ENCODE peak calls at places on chromosomes 3 and 15, in four cellular contexts. Q is K562, W is HCT116, V is HepG2. R is an unnamed sample.

GRCh38 chr15:98609144-98609852 is 39.0 kb upstream of the IGF1R start:
- DNase-seq in Q (no peak), W (peak), V (no peak), R (no peak)

GRCh38 chr15:80660114-80660513 is 35.0 kb upstream of the ABHD17C start:
- DNase-seq in W (no peak), V (peak), Q (no peak), R (peak)

GRCh38 chr15:28114114-28114455 is 15.0 kb upstream of the OCA2 start:
- DNase-seq in V (no peak), Q (no peak), W (no peak), R (no peak)

GRCh38 chr15:78455749-78456148 is 17.7 kb downstream of the IREB2 start:
- DNase-seq in W (no peak), V (no peak), Q (peak), R (no peak)

GRCh38 chr3:80785475-80785874 is 976.0 kb downstream of the GBE1 start:
- DNase-seq in Q (no peak), W (no peak), V (peak), R (peak)

GRCh38 chr15:60788514-60789091 is 309.7 kb upstream of the ICE2 start:
- DNase-seq in Q (no peak), V (no peak), W (no peak), R (no peak)

GRCh38 chr3:179181993-179182551 is 33.9 kb downstream of the PIK3CA start:
- DNase-seq in W (no peak), V (no peak), Q (no peak), R (no peak)

GRCh38 chr3:94978076-94978475 is 915.2 kb downstream of the NSUN3 start:
- DNase-seq in V (no peak), Q (no peak), W (no peak), R (no peak)

GRCh38 chr3:100216713-100217112 is 44.1 kb upstream of the TBC1D23 start:
- DNase-seq in Q (no peak), W (no peak), V (no peak), R (no peak)

GRCh38 chr3:171187706-171188290 is 161.3 kb upstream of the SLC2A2 start:
- DNase-seq in V (peak), Q (peak), W (no peak), R (peak)

GRCh38 chr3:130759692-130760338 is 13.2 kb upstream of the PIK3R4 start:
- DNase-seq in V (peak), Q (peak), W (peak), R (peak)

GRCh38 chr15:73637527-73637926 is 4.3 kb upstream of the NPTN start:
- DNase-seq in V (no peak), Q (no peak), W (no peak), R (no peak)

GRCh38 chr3:4570840-4571621 is 77.9 kb downstream of the ITPR1 start:
- DNase-seq in V (peak), W (no peak), Q (peak), R (no peak)

GRCh38 chr3:71989165-71989564 is 204.2 kb upstream of the PROK2 start:
- DNase-seq in Q (no peak), V (no peak), W (no peak), R (no peak)

GRCh38 chr15:100878130-100878529 is 1.5 kb upstream of the ALDH1A3 start:
- DNase-seq in Q (no peak), W (no peak), V (no peak), R (no peak)

GRCh38 chr3:69753179-69753775 is 14.0 kb downstream of the MITF start:
- DNase-seq in W (no peak), Q (no peak), V (no peak), R (no peak)

GRCh38 chr3:143693506-143693905 is 154.8 kb downstream of the SLC9A9 start:
- DNase-seq in W (no peak), Q (no peak), V (no peak), R (no peak)

GRCh38 chr3:176951586-176952292 is 245.5 kb downstream of the TBL1XR1 start:
- DNase-seq in V (no peak), Q (no peak), W (no peak), R (no peak)

GRCh38 chr15:96678386-96678785 is 347.9 kb downstream of the NR2F2 start:
- DNase-seq in Q (no peak), V (no peak), W (no peak), R (no peak)

GRCh38 chr3:23112491-23112890 is 90.6 kb upstream of the UBE2E2 start:
- DNase-seq in V (no peak), Q (no peak), W (no peak), R (no peak)

GRCh38 chr3:149284034-149284433 is 49.4 kb downstream of the TM4SF18 start:
- DNase-seq in V (no peak), Q (no peak), W (no peak), R (no peak)

GRCh38 chr3:66450389-66451022 is 50.3 kb downstream of the LRIG1 start:
- DNase-seq in W (no peak), Q (no peak), V (no peak), R (no peak)

GRCh38 chr3:41137686-41138111 is 61.6 kb upstream of the CTNNB1 start:
- DNase-seq in W (no peak), V (no peak), Q (no peak), R (no peak)

GRCh38 chr3:188421836-188422540 is 268.0 kb downstream of the LPP start:
- DNase-seq in V (no peak), Q (no peak), W (no peak), R (no peak)

GRCh38 chr3:89851974-89852621 is 744.7 kb downstream of the EPHA3 start:
- DNase-seq in W (no peak), Q (no peak), V (peak), R (peak)

GRCh38 chr3:50617096-50617791 is at the start of gene MAPKAPK3:
- DNase-seq in Q (peak), V (peak), W (no peak), R (no peak)

GRCh38 chr15:40763801-40764765 is at the start of gene GCHFR:
- DNase-seq in W (no peak), Q (peak), V (peak), R (peak)

GRCh38 chr3:180180795-180181194 is 144.1 kb upstream of the PEX5L start:
- DNase-seq in V (no peak), Q (no peak), W (no peak), R (no peak)

GRCh38 chr3:127525373-127525772 is 65.2 kb downstream of the TPRA1 start:
- DNase-seq in Q (peak), V (peak), W (peak), R (no peak)

GRCh38 chr3:96756516-96756915 is 57.9 kb upstream of the EPHA6 start:
- DNase-seq in V (peak), Q (no peak), W (no peak), R (no peak)

GRCh38 chr15:63835211-63835568 is 1.4 kb upstream of the HERC1 start:
- DNase-seq in Q (no peak), W (no peak), V (no peak), R (no peak)

GRCh38 chr3:158791259-158791920 is 10.5 kb upstream of the MFSD1 start:
- DNase-seq in W (peak), V (peak), Q (peak), R (peak)

GRCh38 chr3:98823791-98824190 is 60.7 kb downstream of the ST3GAL6 start:
- DNase-seq in V (no peak), Q (no peak), W (no peak), R (no peak)

GRCh38 chr15:99981839-99982658 is 248.8 kb upstream of the LYSMD4 start:
- DNase-seq in W (no peak), Q (no peak), V (no peak), R (peak)

GRCh38 chr3:146161725-146162047 is 702 bp upstream of the PLOD2 start:
- DNase-seq in W (no peak), V (peak), Q (no peak), R (no peak)

GRCh38 chr3:37511357-37511970 is 337.1 kb upstream of the LRRFIP2 start:
- DNase-seq in V (no peak), W (no peak), Q (no peak), R (no peak)

GRCh38 chr3:160343132-160343531 is 55.9 kb downstream of the IFT80 start:
- DNase-seq in V (peak), W (no peak), Q (peak), R (peak)

DNA sequence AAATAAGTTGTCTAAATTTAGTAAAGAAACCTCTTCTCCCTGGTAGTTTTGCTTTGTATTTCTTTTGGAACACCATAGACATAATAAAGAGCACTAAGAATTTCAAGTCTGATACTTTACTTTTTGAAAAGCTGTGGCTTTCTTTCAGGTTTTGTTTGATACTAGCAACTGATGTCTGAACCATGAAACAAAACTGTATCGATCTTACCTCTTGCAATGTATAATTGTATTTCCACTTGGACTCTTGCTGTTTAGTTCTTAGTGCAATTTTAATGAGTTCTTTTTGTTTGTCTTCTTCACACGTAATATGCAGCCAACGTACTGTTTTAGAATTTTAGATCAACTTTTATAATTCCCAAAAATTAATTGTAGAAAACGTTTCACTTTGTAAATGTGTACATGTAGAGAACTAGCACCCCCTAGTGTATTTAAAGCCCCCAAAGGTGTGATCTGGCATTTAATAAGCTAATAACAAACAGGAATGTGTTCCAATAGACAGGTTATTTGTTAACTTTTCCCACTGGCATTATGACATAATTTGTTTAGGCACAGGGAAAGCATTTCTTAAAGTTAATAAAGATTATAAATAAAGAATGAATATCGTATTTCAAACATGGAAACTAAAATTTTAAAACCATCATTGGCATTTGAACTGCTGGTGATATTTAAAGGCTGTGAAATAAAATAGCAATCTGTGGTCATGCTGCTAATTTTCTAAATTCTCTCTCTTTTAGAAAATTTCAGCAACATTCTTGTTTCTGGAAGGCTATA is 289.1 kb upstream of the DNAJC19 start:
- DNase-seq in V (no peak), Q (peak), W (no peak), R (peak)
- TF ChIP-seq ELF1 in V (no peak), Q (no peak), W (no peak), R (no peak)

GRCh38 chr15:58703610-58704009 is 45.9 kb downstream of the ADAM10 start:
- DNase-seq in Q (no peak), V (no peak), W (no peak), R (no peak)
- TF ChIP-seq ELF1 in Q (no peak), V (no peak), W (no peak), R (no peak)

GRCh38 chr3:33209357-33209756 is 9.3 kb downstream of the SUSD5 start:
- DNase-seq in Q (no peak), W (no peak), V (no peak), R (no peak)

GRCh38 chr3:33218072-33218445 is 551 bp downstream of the SUSD5 start:
- DNase-seq in W (no peak), V (no peak), Q (no peak), R (no peak)

GRCh38 chr3:33211444-33211843 is 7.2 kb downstream of the SUSD5 start:
- DNase-seq in V (no peak), W (peak), Q (no peak), R (no peak)

GRCh38 chr3:33215739-33216138 is 2.9 kb downstream of the SUSD5 start:
- DNase-seq in Q (no peak), V (no peak), W (no peak), R (no peak)

DNA sequence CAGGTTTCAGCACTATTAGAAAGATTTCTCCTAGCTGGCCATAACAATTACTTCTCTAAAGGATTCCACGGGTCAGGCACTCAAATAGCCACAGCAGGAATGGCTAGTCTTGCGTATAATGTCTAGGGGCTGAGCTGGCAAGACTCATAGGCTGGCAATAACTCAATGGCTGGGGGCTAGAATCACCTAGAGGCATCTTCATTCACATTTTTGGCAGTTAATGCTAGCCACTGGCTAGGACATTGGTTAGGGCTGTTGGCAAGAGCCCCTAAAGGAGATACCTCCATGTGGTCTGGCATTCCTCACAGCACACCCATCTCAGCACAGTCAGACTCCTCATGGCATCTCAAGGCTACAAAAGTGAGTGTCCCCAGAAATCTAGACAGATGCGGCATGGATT is 6.2 kb downstream of the SUSD5 start:
- DNase-seq in Q (no peak), V (no peak), W (no peak), R (no peak)
- TF ChIP-seq ELF1 in Q (no peak), V (no peak), W (no peak), R (no peak)

DNA sequence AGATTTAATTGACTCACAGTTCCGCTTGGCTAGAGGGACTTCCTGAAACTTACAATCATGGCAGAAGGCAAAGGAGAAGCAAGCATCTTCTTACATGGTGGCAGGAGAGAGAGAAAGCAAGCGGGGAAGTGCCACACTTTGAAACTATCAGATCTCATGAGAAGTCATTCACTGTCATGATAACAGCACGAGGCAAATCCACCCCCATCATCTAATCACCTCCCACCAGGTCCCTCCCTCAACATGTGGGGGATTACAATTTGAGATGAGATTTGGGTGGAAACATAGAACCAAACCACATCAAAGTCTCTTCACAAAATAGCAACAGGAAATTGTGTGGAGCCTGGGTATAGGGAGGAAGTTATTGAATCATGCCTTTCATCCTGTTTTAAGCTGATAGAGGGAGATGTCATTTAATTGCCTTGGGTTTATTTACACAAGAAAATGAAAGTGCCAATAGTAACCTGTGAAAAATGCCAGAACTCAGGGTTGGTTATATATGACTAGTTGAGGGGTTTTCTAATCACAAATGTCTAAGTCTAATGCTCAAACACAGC is 624.8 kb upstream of the LMCD1 start:
- DNase-seq in Q (no peak), V (no peak), W (peak), R (no peak)
- TF ChIP-seq ELF1 in Q (no peak), V (no peak), W (peak), R (no peak)

DNA sequence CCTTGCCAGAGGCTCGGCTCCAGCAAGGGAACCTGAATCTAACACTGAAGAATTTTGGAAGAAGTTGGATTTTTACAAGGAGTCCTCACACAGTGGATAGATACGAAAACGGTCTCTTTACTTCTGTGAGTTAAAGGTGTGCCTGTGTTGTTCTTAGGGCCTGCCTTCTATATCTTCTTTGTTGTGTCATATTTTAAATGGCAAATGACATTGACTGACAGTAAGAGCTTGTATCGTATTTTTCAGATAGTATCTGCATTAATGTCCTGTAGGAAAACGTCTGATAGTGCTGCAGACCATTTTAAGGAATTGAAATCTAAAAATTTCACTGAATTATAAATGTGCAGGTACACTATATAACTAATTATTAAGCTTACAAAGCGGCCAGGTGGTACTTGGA is 56.3 kb downstream of the PTPRG start:
- DNase-seq in W (no peak), V (no peak), Q (no peak), R (no peak)
- TF ChIP-seq ELF1 in W (no peak), V (no peak), Q (no peak), R (no peak)

DNA sequence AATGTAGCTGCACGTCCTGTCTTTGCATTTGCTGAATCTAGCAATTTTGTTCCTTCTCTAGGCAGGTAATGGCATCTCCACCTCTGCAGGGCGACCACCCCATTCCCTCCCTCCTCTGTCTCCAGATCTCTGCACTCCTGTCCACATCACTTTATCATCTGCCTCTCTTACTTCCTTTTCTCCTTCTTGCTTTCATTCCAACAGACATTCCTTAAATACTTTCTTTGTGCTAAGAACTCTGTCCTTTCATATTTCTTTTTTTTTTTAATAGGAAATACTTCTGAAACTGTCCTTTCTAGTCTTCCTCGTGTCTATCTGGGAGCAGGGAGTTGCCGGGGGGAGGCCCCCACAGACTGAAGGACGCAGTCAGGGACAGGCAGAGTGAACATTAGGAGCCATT is 7.2 kb downstream of the ITIH3 start:
- DNase-seq in W (no peak), V (no peak), Q (no peak), R (no peak)
- TF ChIP-seq ELF1 in W (no peak), V (no peak), Q (no peak), R (no peak)

DNA sequence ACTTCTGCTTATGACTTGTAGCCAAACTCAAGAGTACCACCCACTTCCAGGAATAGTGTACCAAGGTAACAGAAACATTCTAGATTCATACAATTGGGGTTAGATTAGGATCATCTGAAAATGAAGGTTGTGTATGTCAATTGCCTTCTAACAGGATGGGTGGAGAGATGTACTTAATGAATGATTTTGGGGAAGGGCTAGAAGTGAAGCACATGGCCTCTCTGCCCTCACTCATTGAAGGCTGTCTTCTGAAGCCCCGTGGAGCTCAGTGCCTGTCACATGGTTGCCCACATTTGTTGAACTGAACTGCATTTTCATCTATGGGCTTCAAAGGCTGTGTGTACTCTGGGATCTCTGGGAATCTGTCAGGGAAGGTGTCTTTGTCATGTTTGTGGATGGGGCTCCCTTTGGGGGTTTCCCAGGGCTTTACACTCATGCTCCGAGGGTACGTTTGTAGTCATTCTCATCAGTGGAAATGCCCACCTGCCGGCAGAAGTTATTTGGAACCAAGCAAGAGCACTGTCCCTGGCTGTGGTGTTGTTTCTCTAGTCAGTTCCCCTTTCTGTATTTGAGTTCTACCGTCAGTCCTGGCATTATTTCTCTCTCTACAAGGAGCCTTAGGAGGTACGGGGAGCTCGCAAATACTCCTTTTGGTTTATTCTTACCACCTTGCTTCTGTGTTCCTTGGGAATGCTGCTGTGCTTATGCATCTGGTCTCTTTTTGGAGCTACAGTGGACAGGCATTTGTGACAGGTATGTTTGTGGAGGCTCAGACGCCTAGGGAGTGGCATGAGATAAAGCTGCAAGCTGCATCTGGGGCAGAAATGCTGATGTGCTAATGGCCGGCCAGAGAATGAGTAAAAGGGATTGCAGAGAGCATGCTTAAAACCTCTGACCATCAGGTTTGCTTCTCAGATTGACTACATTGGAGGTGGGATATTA is 22.4 kb downstream of the CD86 start:
- DNase-seq in W (no peak), V (no peak), Q (no peak), R (no peak)
- TF ChIP-seq ELF1 in W (no peak), V (no peak), Q (no peak), R (no peak)

GRCh38 chr3:78941587-78941986 is 826.2 kb downstream of the ROBO1 start:
- DNase-seq in W (no peak), V (no peak), Q (no peak), R (no peak)
- TF ChIP-seq ELF1 in W (no peak), V (no peak), Q (no peak), R (no peak)

R was measured in SK-N-SH.